ENCODE peak calls at places on chromosomes 13 and 19, in eight cellular contexts. I is body of pancreas, E is ovary, G is right lobe of liver, U is left lung, W is fibroblast of lung, J is spleen, F is colonic mucosa. Y is an unnamed sample.

GRCh38 chr19:32363175-32363574 is 17.8 kb downstream of the ZNF507 start:
- DNase-seq in W (peak; percentile 60), G (no peak), E (no peak), F (no peak), U (no peak), J (no peak), I (peak; percentile 29), Y (peak; percentile 70)

GRCh38 chr19:4061178-4061682 is 5.5 kb downstream of the ZBTB7A start:
- DNase-seq in I (peak; percentile 94), E (peak; percentile 65), W (no peak), G (peak; percentile 97), U (peak; percentile 87), J (peak; percentile 93), F (peak; percentile 97), Y (peak; percentile 89)

GRCh38 chr19:31378404-31378803 is 29.2 kb upstream of the TSHZ3 start:
- DNase-seq in E (peak; percentile 76), J (no peak), F (peak; percentile 27), U (no peak), W (peak; percentile 97), I (peak; percentile 47), G (no peak), Y (no peak)

GRCh38 chr13:110377178-110378175 is 70.4 kb downstream of the COL4A2 start:
- DNase-seq in E (no peak), G (no peak), U (no peak), W (no peak), F (no peak), J (no peak), I (no peak), Y (no peak)

GRCh38 chr13:99034333-99035085 is 56.6 kb upstream of the DOCK9 start:
- DNase-seq in U (no peak), G (no peak), E (no peak), W (no peak), F (no peak), J (no peak), I (no peak), Y (no peak)

GRCh38 chr19:50496189-50497029 is 14.6 kb downstream of the JOSD2 start:
- DNase-seq in U (no peak), E (no peak), F (no peak), G (no peak), W (no peak), I (peak; percentile 60), J (peak; percentile 45), Y (peak; percentile 90)

GRCh38 chr13:38002596-38002995 is 133.0 kb upstream of the TRPC4 start:
- DNase-seq in J (no peak), I (no peak), F (peak; percentile 29), U (no peak), W (no peak), E (no peak), G (no peak), Y (no peak)

GRCh38 chr13:113122571-113123225 is at the start of gene F10:
- DNase-seq in F (peak; percentile 81), U (peak; percentile 41), E (peak; percentile 80), I (peak; percentile 69), G (peak; percentile 96), J (peak; percentile 64), W (peak; percentile 74), Y (no peak)

GRCh38 chr13:48976677-48977625 is 1.2 kb downstream of the FNDC3A start:
- DNase-seq in I (no peak), G (no peak), F (peak; percentile 81), E (no peak), W (peak; percentile 44), J (no peak), U (no peak), Y (no peak)

GRCh38 chr19:419721-420515 is 11.0 kb upstream of the C2CD4C start:
- DNase-seq in W (no peak), U (peak; percentile 25), J (peak; percentile 49), I (peak; percentile 6), E (no peak), F (no peak), G (no peak), Y (no peak)

GRCh38 chr13:41549491-41549890 is 92.1 kb downstream of the RGCC start:
- DNase-seq in I (no peak), J (no peak), E (no peak), G (no peak), U (no peak), F (peak; percentile 6), W (no peak), Y (no peak)

DNA sequence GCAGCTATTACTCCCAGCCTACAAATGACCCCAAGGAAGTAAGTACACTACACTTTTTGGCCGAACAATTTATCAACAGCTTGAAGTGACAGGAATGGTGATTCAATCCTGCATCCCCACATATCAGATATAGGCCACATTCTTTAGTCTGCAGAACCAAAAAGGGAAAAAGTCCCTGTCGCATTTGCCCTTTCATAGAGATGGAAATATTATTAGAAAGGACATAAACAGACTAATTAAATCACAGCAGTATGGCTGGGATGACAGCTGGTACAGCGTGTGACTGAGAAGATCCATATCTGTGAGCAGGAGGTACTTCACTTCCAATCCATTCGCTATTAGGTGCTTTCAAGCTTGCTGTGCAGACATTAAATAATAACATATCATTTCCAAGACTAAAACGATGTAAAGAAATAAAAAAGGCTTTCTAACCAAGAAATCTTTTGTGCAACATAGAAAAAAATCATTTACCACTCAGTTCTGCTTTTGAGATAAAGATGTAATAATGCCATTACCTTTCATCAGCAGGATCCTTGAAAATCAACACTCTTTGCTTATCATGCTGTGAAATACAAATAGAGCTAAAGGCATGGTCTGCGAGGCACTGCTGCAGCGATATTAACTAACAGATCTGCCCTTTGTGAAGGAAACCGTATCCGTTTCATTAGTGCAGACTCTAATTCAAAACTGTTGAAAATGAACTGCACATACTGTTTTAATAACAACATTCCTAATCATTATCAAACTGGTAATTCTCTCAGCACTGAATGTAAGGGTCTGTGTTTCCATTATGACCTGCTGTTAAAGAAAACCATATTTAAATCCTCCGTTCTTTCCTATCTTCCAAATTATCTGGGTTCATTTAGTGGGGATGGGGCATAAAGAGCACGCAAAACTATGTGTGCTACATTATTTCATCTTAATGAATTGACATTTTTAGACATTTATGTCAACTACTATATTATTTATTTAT is 245.6 kb downstream of the DACH1 start:
- DNase-seq in U (no peak), F (no peak), E (no peak), W (no peak), I (no peak), J (no peak), G (no peak), Y (no peak)
- H3K27ac ChIP-seq in U (no peak overlapping the region), F (no peak overlapping the region), E (no peak overlapping the region), W (no peak overlapping the region), I (no peak overlapping the region), J (no peak overlapping the region), G (no peak overlapping the region), Y (no peak overlapping the region)

GRCh38 chr13:83881917-83882625 is at the start of gene SLITRK1:
- DNase-seq in E (no peak), I (peak; percentile 80), W (peak; percentile 53), G (no peak), U (no peak), J (no peak), F (no peak), Y (peak; percentile 28)

GRCh38 chr13:83884141-83884540 is 1.9 kb upstream of the SLITRK1 start:
- DNase-seq in E (no peak), G (no peak), W (no peak), J (no peak), F (no peak), U (no peak), I (no peak), Y (no peak)

GRCh38 chr13:83881031-83881727 is 1.1 kb downstream of the SLITRK1 start:
- DNase-seq in G (no peak), E (no peak), W (no peak), I (no peak), J (no peak), F (no peak), U (no peak), Y (no peak)

GRCh38 chr13:83882626-83882959 is 319 bp upstream of the SLITRK1 start:
- DNase-seq in U (no peak), W (no peak), E (no peak), G (no peak), J (no peak), F (no peak), I (no peak), Y (no peak)

DNA sequence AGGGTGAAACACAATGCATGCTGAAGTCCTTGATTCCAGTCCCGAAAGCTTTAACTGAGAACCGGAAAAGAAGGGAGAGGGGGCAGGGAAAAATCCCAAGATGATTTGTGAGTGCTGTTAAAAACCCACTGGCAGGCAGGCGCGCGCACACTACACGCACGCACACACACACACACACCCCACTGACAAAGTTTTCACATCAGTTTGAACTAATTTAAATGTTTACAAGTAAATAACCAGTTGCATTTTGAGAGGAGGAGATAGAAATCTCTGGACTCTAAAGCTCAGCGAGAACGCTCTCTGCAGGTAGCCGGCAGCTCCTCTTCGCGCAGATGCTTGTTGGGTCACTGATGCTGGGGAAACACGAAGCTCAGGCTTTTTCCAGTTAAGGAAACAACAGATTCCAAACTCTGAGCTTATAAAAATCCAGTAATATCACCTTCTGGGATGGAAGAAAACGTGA is 818 bp upstream of the SLITRK1 start:
- DNase-seq in E (no peak), J (no peak), W (no peak), I (peak; percentile 12), G (no peak), U (no peak), F (no peak), Y (no peak)
- H3K4me3 ChIP-seq in E (no peak overlapping the region), J (no peak overlapping the region), W (peak overlapping the region; percentile 25), I (peak overlapping the region; percentile 35), G (no peak overlapping the region), U (no peak overlapping the region), F (no peak overlapping the region), Y (no peak overlapping the region)

DNA sequence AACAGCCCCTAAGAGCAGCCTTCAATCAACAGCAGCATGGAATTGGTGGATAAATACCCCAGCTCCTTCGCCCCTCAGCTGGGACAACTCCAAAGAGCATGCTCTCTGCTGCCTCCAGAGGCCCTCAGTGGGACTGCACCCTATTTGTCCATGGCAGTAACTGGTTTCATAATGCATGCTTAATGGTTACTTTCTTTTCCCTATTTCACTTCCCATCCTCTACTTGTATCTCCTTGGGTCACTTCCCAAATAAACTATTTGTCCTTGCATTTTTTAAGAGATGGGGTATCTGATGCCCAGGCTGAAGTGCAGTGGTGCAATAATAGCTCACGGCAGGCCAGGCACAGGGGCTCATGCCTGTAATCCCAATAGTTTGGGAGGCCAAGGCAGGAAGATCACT is 13.5 kb upstream of the TPM4 start:
- DNase-seq in G (no peak), J (peak; percentile 88), U (no peak), I (peak; percentile 37), W (no peak), F (peak; percentile 72), E (no peak), Y (no peak)
- TF ChIP-seq CTCF in G (peak; percentile 81), J (peak; percentile 91), U (peak; percentile 81), I (peak; percentile 54), W (peak; percentile 89), F (peak; percentile 93), E (no peak), Y (peak; percentile 69)

DNA sequence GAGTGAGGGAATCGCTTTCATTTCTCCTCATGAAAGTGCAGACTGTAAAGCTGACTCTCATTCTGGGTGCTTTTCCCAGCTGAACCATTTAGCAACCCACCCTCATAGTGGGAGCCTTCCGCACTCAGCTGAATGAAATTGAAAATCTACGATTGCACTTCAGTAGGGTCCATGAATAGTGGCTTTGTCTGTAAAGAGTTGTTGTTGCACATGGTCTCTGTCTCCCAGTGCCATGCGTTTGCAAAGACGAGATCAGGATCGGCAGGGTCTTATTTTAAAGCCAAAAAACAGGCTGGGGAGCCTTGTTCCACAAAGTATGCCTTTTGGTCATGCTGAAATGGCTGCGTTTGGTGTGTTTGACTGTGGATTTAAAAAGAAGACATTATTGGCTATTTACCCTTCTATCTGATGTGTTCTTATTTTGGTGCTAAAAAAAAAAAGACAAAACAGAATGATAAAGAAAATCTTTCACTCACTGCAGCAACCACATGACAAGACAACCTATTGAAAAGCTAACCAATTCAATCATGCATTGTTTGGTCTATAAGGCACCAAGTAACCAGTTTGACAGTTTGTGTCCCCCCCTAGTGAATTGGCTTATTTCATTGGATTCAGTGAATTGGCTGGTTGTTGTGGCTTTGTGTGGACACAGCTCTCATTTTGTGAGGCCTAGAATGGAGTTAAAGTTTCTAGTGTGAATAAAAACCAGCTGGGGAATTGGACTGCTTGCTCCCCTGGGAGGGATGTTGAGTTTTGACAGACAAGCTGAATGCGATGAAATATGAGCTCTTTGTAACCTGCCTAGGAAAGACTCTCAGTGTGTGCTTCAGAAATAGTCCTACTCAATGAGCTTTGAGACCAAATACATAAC is 65.6 kb downstream of the ARHGAP35 start:
- DNase-seq in F (no peak), E (no peak), I (no peak), W (no peak), G (peak; percentile 10), J (no peak), U (no peak), Y (no peak)
- H3K27ac ChIP-seq in F (peak overlapping the region; percentile 74), E (no peak overlapping the region), I (no peak overlapping the region), W (no peak overlapping the region), G (no peak overlapping the region), J (no peak overlapping the region), U (no peak overlapping the region), Y (peak overlapping the region; percentile 74)